ENCODE peak calls at places on chromosomes 6 and 20, in seven cellular contexts. F is heart left ventricle, U is H9, H is PC-3, G is neural progenitor cell, J is body of pancreas, R is fibroblast of lung. I is an unnamed sample. For H3K4me1, the result is how much of the 10 kb centered on the place peaks cover.

GRCh38 chr6:15520616-15521203 is 142.1 kb downstream of the DTNBP1 start:
- DNase-seq in R (no peak), J (no peak), H (no peak), U (peak), F (no peak), G (no peak), I (no peak)

GRCh38 chr6:7640607-7641577 is 50.9 kb downstream of the SNRNP48 start:
- DNase-seq in H (peak), G (no peak), F (no peak), J (no peak), U (no peak), R (peak), I (no peak)

GRCh38 chr20:58570181-58570859 is 55.1 kb upstream of the APCDD1L start:
- DNase-seq in G (no peak), H (no peak), J (no peak), U (no peak), F (no peak), R (no peak), I (no peak)

GRCh38 chr20:4435671-4436070 is 286.0 kb upstream of the PRND start:
- DNase-seq in H (no peak), F (no peak), G (no peak), U (no peak), J (no peak), R (no peak), I (no peak)

GRCh38 chr6:13307508-13307995 is 20.8 kb downstream of the TBC1D7 start:
- DNase-seq in R (peak), U (no peak), F (no peak), H (no peak), J (no peak), G (no peak), I (no peak)

GRCh38 chr6:139855741-139856206 is 481.3 kb upstream of the CITED2 start:
- DNase-seq in J (no peak), H (no peak), F (no peak), U (no peak), G (peak), R (peak), I (no peak)

GRCh38 chr20:17914957-17915356 is 53.6 kb downstream of the SNX5 start:
- DNase-seq in J (no peak), R (no peak), G (no peak), H (no peak), F (no peak), U (no peak), I (no peak)

GRCh38 chr6:43274127-43274915 is 23.7 kb upstream of the SLC22A7 start:
- DNase-seq in J (no peak), U (no peak), G (no peak), R (no peak), H (no peak), F (peak), I (no peak)

GRCh38 chr20:16066571-16066970 is 506.7 kb downstream of the KIF16B start:
- DNase-seq in J (no peak), F (no peak), H (no peak), R (no peak), U (no peak), G (no peak), I (no peak)

GRCh38 chr6:166541876-166542579 is 44.5 kb downstream of the RAMACL start:
- DNase-seq in G (no peak), J (no peak), F (no peak), U (no peak), H (no peak), R (no peak), I (no peak)

GRCh38 chr6:149138093-149138492 is 179.4 kb upstream of the TAB2 start:
- DNase-seq in J (no peak), R (no peak), G (no peak), F (no peak), H (no peak), U (no peak), I (no peak)

GRCh38 chr6:149138699-149139294 is 178.7 kb upstream of the TAB2 start:
- DNase-seq in F (no peak), U (no peak), H (no peak), R (no peak), G (no peak), J (no peak), I (no peak)

GRCh38 chr6:149136913-149137286 is 180.6 kb upstream of the TAB2 start:
- DNase-seq in F (no peak), R (no peak), H (no peak), U (no peak), J (no peak), G (no peak), I (no peak)

GRCh38 chr6:149136273-149136912 is 181.1 kb upstream of the TAB2 start:
- DNase-seq in R (no peak), U (no peak), J (no peak), F (no peak), H (no peak), G (no peak), I (no peak)

GRCh38 chr6:149137594-149137993 is 179.9 kb upstream of the TAB2 start:
- DNase-seq in G (no peak), U (no peak), R (no peak), J (no peak), H (no peak), F (no peak), I (no peak)
- H3K4me1 ChIP-seq in G (under half), U (under half), R (under half), J (under half), H (under half), F (under half), I (under half)

DNA sequence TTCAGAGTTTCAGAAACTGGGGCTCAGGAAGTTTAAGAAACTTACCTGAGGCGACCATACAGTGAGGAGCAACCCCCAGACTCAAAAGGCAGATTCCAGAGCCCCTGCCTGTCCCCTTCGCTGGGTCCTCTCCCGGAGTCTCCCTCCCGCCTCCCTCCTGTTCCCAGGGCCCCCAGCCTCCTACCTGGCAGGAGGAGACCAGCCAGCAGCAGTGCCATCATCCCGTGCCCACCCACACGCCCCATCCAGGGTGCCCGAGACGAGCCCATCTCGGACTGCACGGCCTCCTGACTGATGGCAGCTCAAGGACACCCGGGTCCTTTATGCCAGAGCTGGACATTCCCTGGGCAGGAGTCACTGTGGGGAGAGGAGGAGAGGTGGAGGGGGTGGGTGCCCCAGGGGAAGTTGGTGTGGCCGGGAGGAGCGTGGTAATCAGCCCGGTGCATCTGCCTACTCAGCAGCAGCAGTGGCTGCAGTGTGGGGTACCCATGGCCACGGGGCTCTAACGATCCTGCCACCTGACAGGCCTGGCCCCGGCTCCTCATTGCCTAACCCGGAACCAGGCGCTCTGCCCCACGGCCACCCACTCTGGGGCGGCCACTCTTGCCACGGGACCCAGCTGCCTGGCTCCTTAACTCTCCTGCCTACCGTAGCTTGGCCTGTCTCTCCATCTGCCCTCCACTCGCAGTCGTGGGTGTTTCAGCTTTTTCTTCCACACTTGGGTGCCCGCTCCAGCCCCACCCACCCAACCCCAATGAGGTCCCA is at the start of gene CDSN:
- DNase-seq in G (no peak), R (no peak), F (peak), U (no peak), H (no peak), J (no peak), I (no peak)
- H3K4me1 ChIP-seq in G (under half), R (under half), F (under half), U (under half), H (under half), J (under half), I (under half)

DNA sequence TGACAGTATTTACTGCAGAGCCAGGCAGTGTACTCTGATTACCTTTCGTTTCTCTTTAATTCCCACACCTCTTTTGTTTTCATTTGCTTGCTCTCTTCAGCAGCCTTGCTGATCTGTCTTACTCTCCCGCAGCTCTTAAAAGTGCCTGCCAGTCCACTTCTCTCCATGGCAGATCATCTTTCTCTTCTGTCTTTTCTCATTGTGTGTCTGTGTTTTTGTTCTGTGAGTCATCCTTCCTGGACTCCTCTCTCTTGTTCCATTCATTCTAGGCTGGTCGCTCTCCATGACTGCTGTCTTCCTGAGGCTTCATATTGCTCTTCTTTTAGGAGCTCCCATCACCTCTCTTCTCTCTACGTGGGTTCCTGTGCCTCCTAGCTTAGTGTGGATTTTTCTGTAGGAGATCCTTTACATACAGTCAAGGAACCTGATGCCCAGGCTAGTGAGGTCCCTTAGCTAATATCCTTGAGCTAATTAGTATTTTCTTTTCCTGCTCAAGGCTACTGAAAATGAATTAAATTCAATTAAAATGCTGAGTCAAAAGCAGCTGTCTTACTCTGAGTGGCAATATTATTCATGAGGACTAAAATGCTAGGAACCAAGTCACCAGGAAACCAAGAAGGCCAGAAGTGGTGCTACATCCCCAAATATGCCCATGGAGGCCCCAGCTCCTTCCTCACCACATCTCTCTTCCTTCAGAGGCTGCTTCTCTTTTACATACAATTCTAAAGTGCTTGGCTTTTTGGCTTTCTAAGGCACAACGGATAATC is 86.1 kb downstream of the SLX4IP start:
- DNase-seq in R (peak), U (no peak), G (peak), H (peak), J (no peak), F (no peak), I (no peak)
- H3K4me1 ChIP-seq in R (under half), U (under half), G (under half), H (half or more), J (under half), F (under half), I (under half)

GRCh38 chr20:61745397-61746146 is 320.1 kb downstream of the TAF4 start:
- DNase-seq in F (no peak), U (no peak), G (no peak), J (no peak), H (no peak), R (no peak), I (no peak)

GRCh38 chr20:61746147-61746646 is 319.5 kb downstream of the TAF4 start:
- DNase-seq in G (no peak), H (no peak), J (no peak), U (no peak), R (no peak), F (no peak), I (no peak)

GRCh38 chr20:61746781-61747180 is 318.9 kb downstream of the TAF4 start:
- DNase-seq in U (no peak), R (no peak), F (no peak), G (no peak), J (no peak), H (no peak), I (no peak)

GRCh38 chr20:61743606-61744005 is 322.1 kb downstream of the TAF4 start:
- DNase-seq in H (no peak), J (no peak), F (no peak), G (no peak), U (no peak), R (no peak), I (no peak)

GRCh38 chr20:61744691-61745396 is 320.8 kb downstream of the TAF4 start:
- DNase-seq in H (no peak), J (no peak), U (no peak), R (peak), G (no peak), F (no peak), I (no peak)
- H3K4me1 ChIP-seq in H (under half), J (under half), U (under half), R (under half), G (under half), F (under half), I (under half)